ENCODE peak calls at places on chromosomes 2 and 18, in seven cellular contexts. B is naive B cell; C is RPMI8226; E is activated gamma-delta T cell treated with anti-CD3 and anti-CD28 coated beads, Interleukin-2, amount 50 U/mL, for 16 hours; U is non-pigmented ciliary epithelial cell; W is NCI-H2029 treated with DMSO at 0.1 percent for 48 hours; Y is HFFc6. L is an unnamed sample.

GRCh38 chr2:1478311-1479305 is 65.3 kb downstream of the TPO start:
- DNase-seq in B (no peak), C (no peak), E (no peak), U (no peak), W (no peak), Y (no peak), L (no peak)

GRCh38 chr2:234304945-234305344 is 191.9 kb downstream of the ARL4C start:
- DNase-seq in B (no peak), C (no peak), E (no peak), U (no peak), W (no peak), Y (no peak), L (no peak)

GRCh38 chr2:224968051-224968450 is 74.2 kb downstream of the DOCK10 start:
- DNase-seq in B (no peak), C (peak; percentile 5), E (no peak), U (no peak), W (no peak), Y (no peak), L (no peak)

GRCh38 chr2:199875400-199875799 is 24.4 kb upstream of the FTCDNL1 start:
- DNase-seq in B (no peak), C (no peak), E (no peak), U (no peak), W (no peak), Y (peak; percentile 26), L (no peak)

GRCh38 chr2:231308631-231309414 is 86.7 kb upstream of the B3GNT7 start:
- DNase-seq in B (no peak), C (no peak), E (no peak), U (peak; percentile 27), W (no peak), Y (peak; percentile 64), L (no peak)

GRCh38 chr2:238938460-238939055 is 90.7 kb downstream of the TWIST2 start:
- DNase-seq in B (no peak), C (no peak), E (no peak), U (no peak), W (no peak), Y (peak; percentile 85), L (no peak)

GRCh38 chr2:112629823-112630222 is 15.9 kb upstream of the SLC20A1 start:
- DNase-seq in B (no peak), C (no peak), E (no peak), U (no peak), W (no peak), Y (no peak), L (no peak)

GRCh38 chr18:36628435-36629094 is 200.2 kb downstream of the TPGS2 start:
- DNase-seq in B (no peak), C (no peak), E (no peak), U (peak; percentile 46), W (no peak), Y (peak; percentile 72), L (no peak)